ENCODE peak calls at places on chromosomes 12 and 14, in ten cellular contexts. A is GM04504; N is fibroblast of mammary gland; M is NCI-H1417; K is foreskin fibroblast; R is heart left ventricle; Y is activated T-cell treated with anti-CD3 and anti-CD28 coated beads, Interleukin-2, amount 50 U/mL, for 4 hours; E is stimulated activated CD4-positive, alpha-beta T cell treated with anti-CD3 and anti-CD28 coated beads, Interleukin-2, amount 100 ng/mL, for 48 hours; L is CD8-positive, alpha-beta memory T cell; O is retinal pigment epithelial cell. W is an unnamed sample.

GRCh38 chr14:69658664-69659261 is 47.4 kb downstream of the SUSD6 start:
- DNase-seq in A (no peak), N (no peak), M (peak), K (no peak), R (peak), Y (peak), E (no peak), L (no peak), O (no peak), W (no peak)

GRCh38 chr12:123491056-123491455 is 33.1 kb downstream of the SNRNP35 start:
- DNase-seq in A (no peak), N (no peak), M (no peak), K (no peak), R (no peak), Y (no peak), E (no peak), L (no peak), O (no peak), W (no peak)

GRCh38 chr12:105272814-105273416 is 36.9 kb upstream of the APPL2 start:
- DNase-seq in A (no peak), N (no peak), M (peak), K (no peak), R (no peak), Y (no peak), E (no peak), L (no peak), O (no peak), W (no peak)

GRCh38 chr12:110234197-110235154 is 46.6 kb upstream of the ATP2A2 start:
- DNase-seq in A (no peak), N (no peak), M (no peak), K (no peak), R (no peak), Y (no peak), E (no peak), L (no peak), O (no peak), W (no peak)

GRCh38 chr12:18754118-18754707 is 16.3 kb downstream of the CAPZA3 start:
- DNase-seq in A (no peak), N (no peak), M (no peak), K (no peak), R (peak), Y (no peak), E (no peak), L (no peak), O (no peak), W (no peak)

GRCh38 chr12:119061208-119061796 is 80.0 kb downstream of the SRRM4 start:
- DNase-seq in A (no peak), N (peak), M (no peak), K (peak), R (peak), Y (no peak), E (peak), L (no peak), O (no peak), W (peak)

GRCh38 chr12:54521291-54522062 is 23.9 kb downstream of the NCKAP1L start:
- DNase-seq in A (no peak), N (no peak), M (no peak), K (no peak), R (no peak), Y (no peak), E (peak), L (no peak), O (no peak), W (no peak)

GRCh38 chr12:115155665-115156645 is 472.0 kb upstream of the TBX3 start:
- DNase-seq in A (peak), N (peak), M (no peak), K (peak), R (no peak), Y (no peak), E (no peak), L (no peak), O (no peak), W (no peak)

GRCh38 chr12:65631621-65632111 is 192.6 kb upstream of the HMGA2 start:
- DNase-seq in A (peak), N (peak), M (no peak), K (peak), R (no peak), Y (no peak), E (no peak), L (no peak), O (peak), W (no peak)

GRCh38 chr12:19520646-19521045 is 81.4 kb downstream of the AEBP2 start:
- DNase-seq in A (no peak), N (no peak), M (no peak), K (no peak), R (no peak), Y (no peak), E (no peak), L (no peak), O (no peak), W (no peak)

GRCh38 chr12:28974166-28974565 is 174.9 kb upstream of the FAR2 start:
- DNase-seq in A (no peak), N (peak), M (no peak), K (peak), R (no peak), Y (no peak), E (no peak), L (no peak), O (no peak), W (no peak)

GRCh38 chr14:31945074-31945613 is 132.0 kb upstream of the ARHGAP5 start:
- DNase-seq in A (no peak), N (no peak), M (peak), K (peak), R (no peak), Y (no peak), E (no peak), L (no peak), O (no peak), W (peak)

GRCh38 chr14:62143235-62143634 is 381.0 kb downstream of the SNAPC1 start:
- DNase-seq in A (peak), N (peak), M (no peak), K (peak), R (no peak), Y (no peak), E (no peak), L (no peak), O (peak), W (no peak)

GRCh38 chr12:14691560-14691959 is 4.8 kb downstream of the GUCY2C start:
- DNase-seq in A (no peak), N (peak), M (no peak), K (no peak), R (peak), Y (no peak), E (no peak), L (no peak), O (no peak), W (no peak)

GRCh38 chr14:101196795-101197590 is 293.5 kb upstream of the RTL1 start:
- DNase-seq in A (no peak), N (peak), M (peak), K (no peak), R (no peak), Y (no peak), E (no peak), L (no peak), O (no peak), W (no peak)

GRCh38 chr12:48788852-48789775 is at the start of gene ADCY6:
- DNase-seq in A (no peak), N (peak), M (peak), K (peak), R (peak), Y (no peak), E (no peak), L (no peak), O (peak), W (no peak)

GRCh38 chr14:56135001-56135400 is 16.8 kb downstream of the PELI2 start:
- DNase-seq in A (no peak), N (peak), M (no peak), K (no peak), R (no peak), Y (no peak), E (no peak), L (no peak), O (no peak), W (no peak)

GRCh38 chr14:22882529-22883190 is 362 bp upstream of the REM2 start:
- DNase-seq in A (peak), N (peak), M (peak), K (peak), R (no peak), Y (peak), E (no peak), L (peak), O (peak), W (peak)

GRCh38 chr14:93977790-93978581 is 1.6 kb upstream of the ASB2 start:
- DNase-seq in A (no peak), N (no peak), M (no peak), K (no peak), R (no peak), Y (peak), E (peak), L (peak), O (no peak), W (peak)

GRCh38 chr14:35213869-35214387 is 78.3 kb upstream of the PSMA6 start:
- DNase-seq in A (no peak), N (peak), M (peak), K (peak), R (no peak), Y (no peak), E (no peak), L (no peak), O (no peak), W (no peak)

GRCh38 chr14:55814064-55814463 is 234.1 kb downstream of the KTN1 start:
- DNase-seq in A (no peak), N (peak), M (no peak), K (peak), R (no peak), Y (no peak), E (no peak), L (no peak), O (no peak), W (no peak)

GRCh38 chr12:83841620-83842019 is 1071.0 kb downstream of the SLC6A15 start:
- DNase-seq in A (no peak), N (peak), M (no peak), K (peak), R (no peak), Y (no peak), E (no peak), L (no peak), O (no peak), W (no peak)

GRCh38 chr14:93156693-93157369 is 27.9 kb downstream of the MOAP1 start:
- DNase-seq in A (no peak), N (no peak), M (no peak), K (no peak), R (no peak), Y (no peak), E (no peak), L (no peak), O (no peak), W (no peak)

GRCh38 chr12:112680993-112681392 is 110.6 kb upstream of the RPH3A start:
- DNase-seq in A (no peak), N (no peak), M (no peak), K (no peak), R (no peak), Y (no peak), E (no peak), L (no peak), O (no peak), W (no peak)

GRCh38 chr14:69039287-69039628 is 60.2 kb upstream of the ACTN1 start:
- DNase-seq in A (no peak), N (peak), M (no peak), K (peak), R (no peak), Y (no peak), E (no peak), L (no peak), O (no peak), W (no peak)

GRCh38 chr14:45651906-45652305 is 398.9 kb upstream of the MIS18BP1 start:
- DNase-seq in A (no peak), N (no peak), M (no peak), K (peak), R (no peak), Y (no peak), E (no peak), L (no peak), O (peak), W (no peak)

GRCh38 chr12:121579190-121579791 is 1.5 kb downstream of the KDM2B start:
- DNase-seq in A (no peak), N (no peak), M (peak), K (peak), R (peak), Y (peak), E (peak), L (peak), O (no peak), W (peak)

GRCh38 chr14:34920339-34920738 is 45.2 kb upstream of the BAZ1A start:
- DNase-seq in A (no peak), N (no peak), M (no peak), K (no peak), R (no peak), Y (no peak), E (no peak), L (no peak), O (no peak), W (no peak)

GRCh38 chr12:98998697-98999299 is 353.7 kb downstream of the APAF1 start:
- DNase-seq in A (peak), N (peak), M (peak), K (peak), R (no peak), Y (no peak), E (no peak), L (no peak), O (peak), W (no peak)

W was measured in activated CD4-positive, alpha-beta T cell treated with anti-CD3 and anti-CD28 coated beads, Interleukin-2, amount 50 U/mL, for 1 hour.